ENCODE peak calls at places on chromosomes 11 and 22, in eight cellular contexts. One of them, this sample, is unnamed.

GRCh38 chr22:45819305-45819704 is 147.7 kb downstream of the ATXN10 start:
- DNase-seq in GM12891: no peak
- DNase-seq in GM12878: no peak
- DNase-seq in transverse colon: no peak
- DNase-seq in suprapubic skin: no peak
- DNase-seq in HCT116: no peak
- DNase-seq in stomach: no peak
- DNase-seq in prostate gland: no peak
- DNase-seq in this sample: no peak

GRCh38 chr11:115869780-115870431 is 365.7 kb upstream of the CADM1 start:
- DNase-seq in GM12891: no peak
- DNase-seq in GM12878: peak
- DNase-seq in transverse colon: peak
- DNase-seq in suprapubic skin: no peak
- DNase-seq in HCT116: no peak
- DNase-seq in stomach: no peak
- DNase-seq in prostate gland: no peak
- DNase-seq in this sample: no peak

GRCh38 chr11:78228467-78228866 is 39.7 kb downstream of the USP35 start:
- DNase-seq in GM12891: peak
- DNase-seq in GM12878: peak
- DNase-seq in transverse colon: peak
- DNase-seq in suprapubic skin: no peak
- DNase-seq in HCT116: peak
- DNase-seq in stomach: no peak
- DNase-seq in prostate gland: no peak
- DNase-seq in this sample: peak

GRCh38 chr11:104124979-104125378 is 39.0 kb downstream of the PDGFD start:
- DNase-seq in GM12891: no peak
- DNase-seq in GM12878: peak
- DNase-seq in transverse colon: no peak
- DNase-seq in suprapubic skin: no peak
- DNase-seq in HCT116: no peak
- DNase-seq in stomach: no peak
- DNase-seq in prostate gland: no peak
- DNase-seq in this sample: no peak

GRCh38 chr11:43504316-43504950 is 145.7 kb downstream of the TTC17 start:
- DNase-seq in GM12891: no peak
- DNase-seq in GM12878: no peak
- DNase-seq in transverse colon: no peak
- DNase-seq in suprapubic skin: no peak
- DNase-seq in HCT116: peak
- DNase-seq in stomach: no peak
- DNase-seq in prostate gland: no peak
- DNase-seq in this sample: no peak

GRCh38 chr22:44907765-44908737 is 101.8 kb downstream of the PHF21B start:
- DNase-seq in GM12891: no peak
- DNase-seq in GM12878: no peak
- DNase-seq in transverse colon: no peak
- DNase-seq in suprapubic skin: peak
- DNase-seq in HCT116: no peak
- DNase-seq in stomach: no peak
- DNase-seq in prostate gland: no peak
- DNase-seq in this sample: no peak

GRCh38 chr11:115776916-115777315 is 272.7 kb upstream of the CADM1 start:
- DNase-seq in GM12891: no peak
- DNase-seq in GM12878: no peak
- DNase-seq in transverse colon: no peak
- DNase-seq in suprapubic skin: no peak
- DNase-seq in HCT116: no peak
- DNase-seq in stomach: no peak
- DNase-seq in prostate gland: no peak
- DNase-seq in this sample: no peak

GRCh38 chr22:32204856-32205722 is at the start of gene RFPL2:
- DNase-seq in GM12891: no peak
- DNase-seq in GM12878: no peak
- DNase-seq in transverse colon: peak
- DNase-seq in suprapubic skin: no peak
- DNase-seq in HCT116: peak
- DNase-seq in stomach: no peak
- DNase-seq in prostate gland: no peak
- DNase-seq in this sample: no peak

GRCh38 chr11:11789735-11790369 is 51.9 kb upstream of the USP47 start:
- DNase-seq in GM12891: no peak
- DNase-seq in GM12878: no peak
- DNase-seq in transverse colon: no peak
- DNase-seq in suprapubic skin: no peak
- DNase-seq in HCT116: no peak
- DNase-seq in stomach: no peak
- DNase-seq in prostate gland: no peak
- DNase-seq in this sample: no peak

GRCh38 chr11:134231958-134232674 is 7.6 kb downstream of the VPS26B start:
- DNase-seq in GM12891: no peak
- DNase-seq in GM12878: no peak
- DNase-seq in transverse colon: no peak
- DNase-seq in suprapubic skin: no peak
- DNase-seq in HCT116: no peak
- DNase-seq in stomach: no peak
- DNase-seq in prostate gland: no peak
- DNase-seq in this sample: no peak

GRCh38 chr11:61854966-61855714 is 27.0 kb downstream of the FADS2 start:
- DNase-seq in GM12891: no peak
- DNase-seq in GM12878: no peak
- DNase-seq in transverse colon: no peak
- DNase-seq in suprapubic skin: no peak
- DNase-seq in HCT116: no peak
- DNase-seq in stomach: no peak
- DNase-seq in prostate gland: no peak
- DNase-seq in this sample: no peak

GRCh38 chr22:48173061-48173849 is 1410.8 kb downstream of the TBC1D22A start:
- DNase-seq in GM12891: no peak
- DNase-seq in GM12878: no peak
- DNase-seq in transverse colon: no peak
- DNase-seq in suprapubic skin: peak
- DNase-seq in HCT116: no peak
- DNase-seq in stomach: peak
- DNase-seq in prostate gland: peak
- DNase-seq in this sample: no peak

GRCh38 chr11:62143727-62144126 is 19.9 kb downstream of the INCENP start:
- DNase-seq in GM12891: no peak
- DNase-seq in GM12878: no peak
- DNase-seq in transverse colon: no peak
- DNase-seq in suprapubic skin: peak
- DNase-seq in HCT116: no peak
- DNase-seq in stomach: peak
- DNase-seq in prostate gland: no peak
- DNase-seq in this sample: no peak

GRCh38 chr11:116986521-116987105 is 111.6 kb downstream of the SIK3 start:
- DNase-seq in GM12891: no peak
- DNase-seq in GM12878: peak
- DNase-seq in transverse colon: no peak
- DNase-seq in suprapubic skin: no peak
- DNase-seq in HCT116: no peak
- DNase-seq in stomach: no peak
- DNase-seq in prostate gland: no peak
- DNase-seq in this sample: no peak

GRCh38 chr11:126375726-126376125 is 20.2 kb downstream of the ST3GAL4 start:
- DNase-seq in GM12891: no peak
- DNase-seq in GM12878: no peak
- DNase-seq in transverse colon: no peak
- DNase-seq in suprapubic skin: peak
- DNase-seq in HCT116: no peak
- DNase-seq in stomach: no peak
- DNase-seq in prostate gland: no peak
- DNase-seq in this sample: no peak

GRCh38 chr22:43210631-43211515 is 23.9 kb upstream of the TTLL12 start:
- DNase-seq in GM12891: no peak
- DNase-seq in GM12878: no peak
- DNase-seq in transverse colon: no peak
- DNase-seq in suprapubic skin: no peak
- DNase-seq in HCT116: no peak
- DNase-seq in stomach: no peak
- DNase-seq in prostate gland: no peak
- DNase-seq in this sample: no peak

GRCh38 chr11:111528557-111528956 is 12.0 kb upstream of the LAYN start:
- DNase-seq in GM12891: no peak
- DNase-seq in GM12878: no peak
- DNase-seq in transverse colon: no peak
- DNase-seq in suprapubic skin: no peak
- DNase-seq in HCT116: no peak
- DNase-seq in stomach: no peak
- DNase-seq in prostate gland: no peak
- DNase-seq in this sample: no peak

GRCh38 chr11:8597182-8597581 is 3.2 kb upstream of the STK33 start:
- DNase-seq in GM12891: no peak
- DNase-seq in GM12878: no peak
- DNase-seq in transverse colon: no peak
- DNase-seq in suprapubic skin: no peak
- DNase-seq in HCT116: no peak
- DNase-seq in stomach: no peak
- DNase-seq in prostate gland: no peak
- DNase-seq in this sample: no peak

DNA sequence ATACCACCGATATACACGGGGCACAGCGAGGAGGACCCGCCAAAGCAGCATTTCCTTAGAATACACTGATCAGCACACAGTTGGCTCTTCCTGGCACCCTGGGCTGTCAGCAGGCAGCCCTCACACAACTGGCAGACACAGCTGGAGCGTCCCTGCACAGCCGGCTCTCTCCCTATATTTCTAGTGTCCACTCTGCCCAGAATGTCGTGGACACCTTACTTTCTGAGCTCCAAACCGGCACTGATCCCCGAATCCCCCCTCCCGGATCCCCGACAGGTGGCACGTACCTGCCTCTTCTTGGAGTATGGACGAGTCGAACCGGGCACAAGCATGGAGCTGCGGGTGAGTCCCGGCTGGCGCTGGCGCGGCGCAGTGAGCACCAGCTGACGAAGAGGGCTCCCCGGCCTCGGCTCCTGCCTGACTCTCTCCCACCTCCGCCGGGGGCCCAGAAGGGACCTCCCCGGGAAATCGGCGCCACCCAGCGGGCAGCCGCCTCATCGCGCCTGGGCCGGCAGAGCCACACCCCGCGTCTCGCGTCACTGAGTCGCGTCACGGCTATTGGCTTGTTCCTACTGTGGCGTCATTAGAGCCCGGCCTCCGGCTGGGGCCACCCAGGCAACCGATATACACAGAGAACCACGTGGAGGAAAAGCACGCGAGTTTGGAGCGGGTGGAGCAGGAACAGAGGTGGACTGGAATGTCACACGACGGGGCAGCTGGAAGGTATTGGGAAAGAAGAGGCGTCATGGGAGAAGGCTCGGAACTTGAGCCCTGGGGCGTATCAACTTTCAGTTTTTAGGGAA is at the start of gene USP2:
- DNase-seq in GM12891: peak
- DNase-seq in GM12878: peak
- DNase-seq in transverse colon: peak
- DNase-seq in suprapubic skin: peak
- DNase-seq in HCT116: peak
- DNase-seq in stomach: peak
- DNase-seq in prostate gland: peak
- DNase-seq in this sample: peak
- TF ChIP-seq POLR2A in GM12891: no peak
- TF ChIP-seq POLR2A in GM12878: no peak
- TF ChIP-seq POLR2A in transverse colon: no peak
- TF ChIP-seq POLR2A in suprapubic skin: no peak
- TF ChIP-seq POLR2A in HCT116: no peak
- TF ChIP-seq POLR2A in stomach: no peak
- TF ChIP-seq POLR2A in prostate gland: peak
- TF ChIP-seq POLR2A in this sample: no peak

DNA sequence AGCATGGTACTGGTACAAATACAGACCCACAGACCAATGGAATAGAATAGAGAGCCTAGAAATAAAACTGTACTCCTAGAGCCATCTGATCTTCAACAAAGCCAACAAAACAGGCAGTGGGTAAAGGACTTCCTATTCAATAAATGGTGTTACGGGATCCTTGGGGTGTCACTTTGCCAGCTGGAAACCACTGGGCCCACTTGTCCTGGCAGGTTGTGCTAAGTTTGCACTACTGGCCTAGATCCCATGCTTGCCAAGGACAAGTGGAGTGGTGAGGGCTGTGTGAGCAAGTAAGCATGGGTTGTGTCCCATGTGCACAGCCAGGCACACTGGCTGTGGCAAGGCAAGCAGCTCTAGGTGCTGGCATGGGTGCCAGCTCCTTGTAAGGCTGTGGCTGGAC is 8.8 kb upstream of the ISX start:
- DNase-seq in GM12891: no peak
- DNase-seq in GM12878: no peak
- DNase-seq in transverse colon: no peak
- DNase-seq in suprapubic skin: no peak
- DNase-seq in HCT116: no peak
- DNase-seq in stomach: no peak
- DNase-seq in prostate gland: peak
- DNase-seq in this sample: no peak
- TF ChIP-seq POLR2AphosphoS5 in GM12891: no peak
- TF ChIP-seq POLR2AphosphoS5 in GM12878: no peak
- TF ChIP-seq POLR2AphosphoS5 in transverse colon: no peak
- TF ChIP-seq POLR2AphosphoS5 in suprapubic skin: no peak
- TF ChIP-seq POLR2AphosphoS5 in HCT116: no peak
- TF ChIP-seq POLR2AphosphoS5 in stomach: no peak
- TF ChIP-seq POLR2AphosphoS5 in prostate gland: peak
- TF ChIP-seq POLR2AphosphoS5 in this sample: no peak

DNA sequence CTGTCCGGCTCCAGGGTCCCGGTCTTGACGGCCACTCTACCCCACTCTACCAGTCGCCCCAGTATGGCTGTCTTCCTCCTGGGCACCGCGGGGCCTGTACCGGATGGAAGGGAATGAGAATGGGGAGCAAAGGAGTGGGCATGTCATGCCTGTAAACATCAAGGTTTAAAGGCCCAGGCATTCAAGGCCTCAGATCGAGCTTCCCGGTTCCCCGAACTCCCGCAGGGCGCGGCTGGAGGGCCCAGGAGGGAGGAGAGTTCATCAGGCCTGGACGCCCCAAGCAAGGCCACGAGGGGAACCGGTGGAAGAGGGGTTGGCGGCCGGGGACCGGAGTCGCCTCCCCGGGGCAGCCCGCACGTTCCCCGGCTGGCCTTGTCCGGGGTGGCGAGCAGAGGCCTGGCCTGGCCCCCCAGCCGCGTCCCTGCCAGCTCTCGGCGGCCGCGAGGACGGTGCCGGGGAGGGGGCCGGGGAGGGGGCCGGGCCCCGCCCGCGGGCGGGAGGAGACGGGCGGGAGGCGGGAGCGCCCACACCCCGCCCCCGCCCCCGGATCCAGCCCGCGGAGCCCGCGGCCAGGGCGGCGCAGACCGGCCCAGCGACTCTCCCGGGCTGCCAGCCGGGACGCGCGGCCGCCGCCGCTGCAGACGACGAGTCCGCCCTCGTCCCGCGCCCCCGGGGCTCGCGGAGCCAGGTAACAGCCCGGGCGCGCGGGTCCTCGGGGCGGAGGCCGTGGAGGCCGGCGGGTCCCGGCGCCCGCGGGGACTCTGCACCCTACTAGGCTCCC is at the start of gene CDC42EP1:
- DNase-seq in GM12891: no peak
- DNase-seq in GM12878: no peak
- DNase-seq in transverse colon: peak
- DNase-seq in suprapubic skin: peak
- DNase-seq in HCT116: no peak
- DNase-seq in stomach: peak
- DNase-seq in prostate gland: peak
- DNase-seq in this sample: no peak
- TF ChIP-seq POLR2A in GM12891: no peak
- TF ChIP-seq POLR2A in GM12878: no peak
- TF ChIP-seq POLR2A in transverse colon: peak
- TF ChIP-seq POLR2A in suprapubic skin: no peak
- TF ChIP-seq POLR2A in HCT116: peak
- TF ChIP-seq POLR2A in stomach: no peak
- TF ChIP-seq POLR2A in prostate gland: no peak
- TF ChIP-seq POLR2A in this sample: no peak

GRCh38 chr11:122204206-122204605 is 88.2 kb upstream of the BLID start:
- DNase-seq in GM12891: no peak
- DNase-seq in GM12878: no peak
- DNase-seq in transverse colon: no peak
- DNase-seq in suprapubic skin: no peak
- DNase-seq in HCT116: no peak
- DNase-seq in stomach: no peak
- DNase-seq in prostate gland: no peak
- DNase-seq in this sample: no peak
- TF ChIP-seq POLR2AphosphoS5 in GM12891: no peak
- TF ChIP-seq POLR2AphosphoS5 in GM12878: no peak
- TF ChIP-seq POLR2AphosphoS5 in transverse colon: no peak
- TF ChIP-seq POLR2AphosphoS5 in suprapubic skin: no peak
- TF ChIP-seq POLR2AphosphoS5 in HCT116: no peak
- TF ChIP-seq POLR2AphosphoS5 in stomach: no peak
- TF ChIP-seq POLR2AphosphoS5 in prostate gland: no peak
- TF ChIP-seq POLR2AphosphoS5 in this sample: no peak